ENCODE peak calls at places on chromosome 12, in four cellular contexts. Y is breast epithelium, U is A549, W is stomach. E is an unnamed sample.

GRCh38 chr12:123945441-123946151 is 27.0 kb downstream of the CCDC92 start:
- DNase-seq in W (no peak), U (no peak), Y (no peak), E (no peak)

GRCh38 chr12:1918875-1919236 is 404 bp upstream of the CACNA2D4 start:
- DNase-seq in Y (no peak), U (no peak), W (peak; percentile 21), E (peak; percentile 82)

GRCh38 chr12:19971396-19971802 is 396.9 kb upstream of the PDE3A start:
- DNase-seq in Y (no peak), W (no peak), U (peak; percentile 91), E (no peak)

GRCh38 chr12:124764451-124764850 is 99.2 kb downstream of the SCARB1 start:
- DNase-seq in W (no peak), U (peak; percentile 88), Y (no peak), E (no peak)

GRCh38 chr12:102322254-102322653 is 124.6 kb upstream of the PMCH start:
- DNase-seq in U (no peak), W (no peak), Y (no peak), E (no peak)

GRCh38 chr12:75533239-75533638 is 21.8 kb upstream of the KRR1 start:
- DNase-seq in U (no peak), W (no peak), Y (no peak), E (no peak)

GRCh38 chr12:124884587-124885438 is 21.1 kb upstream of the SCARB1 start:
- DNase-seq in W (peak; percentile 71), U (no peak), Y (no peak), E (no peak)

GRCh38 chr12:25761356-25761755 is 197.1 kb upstream of the RASSF8 start:
- DNase-seq in W (no peak), Y (no peak), U (no peak), E (no peak)

GRCh38 chr12:106108187-106108816 is 30.5 kb downstream of the NUAK1 start:
- DNase-seq in Y (no peak), U (peak; percentile 62), W (no peak), E (no peak)

GRCh38 chr12:57465747-57466505 is 6.3 kb downstream of the GLI1 start:
- DNase-seq in U (no peak), W (no peak), Y (no peak), E (no peak)

GRCh38 chr12:95721320-95721719 is 69.2 kb downstream of the NTN4 start:
- DNase-seq in Y (no peak), U (peak; percentile 53), W (no peak), E (no peak)

GRCh38 chr12:94062796-94063635 is 85.4 kb upstream of the PLXNC1 start:
- DNase-seq in U (no peak), W (peak; percentile 28), Y (no peak), E (no peak)

GRCh38 chr12:47774664-47775063 is 1.6 kb downstream of the SLC48A1 start:
- DNase-seq in W (no peak), Y (no peak), U (no peak), E (no peak)

GRCh38 chr12:47772738-47773061 is 338 bp upstream of the SLC48A1 start:
- DNase-seq in W (no peak), U (no peak), Y (no peak), E (no peak)

GRCh38 chr12:47772094-47772660 is 861 bp upstream of the SLC48A1 start:
- DNase-seq in W (no peak), Y (no peak), U (no peak), E (no peak)

GRCh38 chr12:47773858-47774580 is 981 bp downstream of the SLC48A1 start:
- DNase-seq in W (no peak), U (no peak), Y (no peak), E (no peak)

DNA sequence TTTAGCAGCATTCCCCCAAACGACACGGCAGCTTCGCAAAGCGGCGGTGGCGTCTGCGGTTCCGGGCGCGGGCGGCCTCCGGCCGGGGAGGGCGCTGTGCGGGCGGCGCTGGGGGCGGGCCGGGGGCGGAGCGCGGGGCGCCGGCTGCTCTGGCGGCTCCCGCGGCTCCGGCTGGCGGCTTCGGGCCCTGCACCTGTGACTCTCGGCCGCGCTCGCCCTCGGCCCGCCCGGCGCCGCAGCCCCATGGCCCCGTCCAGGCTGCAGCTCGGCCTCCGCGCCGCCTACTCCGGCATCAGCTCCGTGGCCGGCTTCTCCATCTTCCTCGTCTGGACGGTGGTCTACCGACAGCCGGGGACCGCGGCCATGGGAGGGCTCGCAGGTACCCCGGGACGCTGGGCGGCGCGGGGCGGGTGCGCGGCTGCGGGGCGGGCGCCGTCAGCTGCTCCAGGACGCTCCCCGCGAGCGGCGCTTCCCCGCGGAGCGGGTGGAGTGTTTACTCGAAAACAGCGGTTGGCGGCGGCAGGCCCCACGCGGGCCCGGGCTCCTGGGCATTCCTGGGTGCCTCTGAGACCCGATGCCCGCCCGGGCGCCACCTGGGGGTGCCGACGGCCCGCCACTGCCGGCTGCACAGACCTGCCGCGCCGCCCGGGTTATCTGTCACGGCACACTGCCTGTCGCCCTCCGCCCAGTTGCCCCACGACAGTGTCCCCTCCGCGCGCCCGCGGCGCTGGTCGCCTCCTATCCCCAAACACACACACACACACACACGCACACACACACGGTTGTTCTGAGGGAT is at the start of gene SLC48A1:
- DNase-seq in W (peak; percentile 83), U (peak; percentile 72), Y (peak; percentile 58), E (no peak)
- TF ChIP-seq POLR2A in W (no peak), U (peak; percentile 82), Y (no peak), E (peak; percentile 15)

GRCh38 chr12:33605776-33606175 is 166.2 kb upstream of the SYT10 start:
- DNase-seq in W (no peak), U (peak; percentile 43), Y (no peak), E (no peak)
- TF ChIP-seq CTCF in W (no peak), U (peak; percentile 15), Y (no peak), E (no peak)

DNA sequence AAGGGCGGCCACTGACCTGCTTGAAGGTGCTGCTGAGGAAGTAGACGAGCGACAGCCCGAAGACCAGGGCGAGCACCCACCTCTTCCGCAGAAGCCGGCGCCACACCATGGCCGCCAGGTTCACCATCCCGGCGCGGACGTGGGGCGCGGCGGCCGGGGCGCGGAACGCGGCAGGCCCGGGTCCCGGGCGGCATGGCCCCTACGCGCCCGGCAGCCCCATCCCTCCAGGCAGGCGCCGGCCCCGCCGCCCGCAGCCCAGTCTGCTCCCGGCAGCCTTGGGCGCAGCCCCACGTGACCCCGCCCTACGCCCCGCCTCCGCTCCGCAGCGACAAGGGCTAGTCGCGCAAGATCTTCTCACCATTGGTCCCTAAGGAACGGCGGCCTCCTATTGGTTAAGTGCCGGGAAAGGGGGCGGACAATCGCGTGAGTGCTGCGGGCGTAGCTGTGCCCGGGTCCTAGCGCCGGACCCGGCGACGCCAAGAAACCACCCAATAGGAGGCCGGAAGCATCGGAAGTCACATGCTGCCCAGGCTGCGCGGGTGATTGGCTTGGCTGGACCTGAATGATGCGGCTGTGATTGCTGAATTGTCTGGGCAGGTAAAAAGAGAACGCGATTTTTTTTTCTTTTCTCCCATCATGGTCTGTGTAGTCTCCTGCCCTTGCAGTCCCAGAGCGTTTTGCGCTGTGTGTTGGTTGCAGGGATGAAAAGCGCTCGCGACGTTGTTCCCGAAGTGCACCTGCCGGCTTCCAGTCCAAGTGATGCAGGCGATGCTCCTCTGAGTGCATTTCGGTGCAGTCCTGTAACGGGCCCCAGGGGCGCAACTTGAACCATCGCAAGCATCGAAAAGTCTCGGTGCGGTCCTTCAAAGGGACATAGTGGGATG is at the start of the genes RNFT2 and SPRING1:
- DNase-seq in W (peak; percentile 99), Y (peak; percentile 99), U (peak; percentile 99), E (peak; percentile 100)
- TF ChIP-seq POLR2A in W (no peak), Y (no peak), U (peak; percentile 95), E (peak; percentile 27)

GRCh38 chr12:121838096-121838495 is 20.6 kb downstream of the HPD start:
- DNase-seq in W (no peak), Y (no peak), U (no peak), E (no peak)

GRCh38 chr12:121843236-121843982 is 15.2 kb downstream of the HPD start:
- DNase-seq in Y (no peak), W (no peak), U (no peak), E (no peak)

GRCh38 chr12:121839106-121839992 is 19.3 kb downstream of the HPD start:
- DNase-seq in Y (peak; percentile 99), U (peak; percentile 98), W (peak; percentile 100), E (peak; percentile 99)

GRCh38 chr12:121839993-121840761 is 18.5 kb downstream of the HPD start:
- DNase-seq in W (no peak), Y (no peak), U (no peak), E (no peak)

GRCh38 chr12:121837680-121838079 is 21.0 kb downstream of the HPD start:
- DNase-seq in W (no peak), U (no peak), Y (no peak), E (no peak)
- TF ChIP-seq CTCF in W (no peak), U (no peak), Y (no peak), E (no peak)

GRCh38 chr12:55912908-55913307 is 14.8 kb downstream of the PYM1 start:
- DNase-seq in U (no peak), Y (no peak), W (no peak), E (no peak)

GRCh38 chr12:55909513-55909884 is 18.2 kb downstream of the PYM1 start:
- DNase-seq in U (no peak), Y (no peak), W (no peak), E (no peak)

GRCh38 chr12:55906056-55906455 is 21.6 kb downstream of the PYM1 start:
- DNase-seq in Y (no peak), W (no peak), U (no peak), E (no peak)

GRCh38 chr12:55908726-55909512 is 18.8 kb downstream of the PYM1 start:
- DNase-seq in W (no peak), Y (no peak), U (no peak), E (no peak)
- TF ChIP-seq POLR2A in W (no peak), Y (no peak), U (no peak), E (no peak)

GRCh38 chr12:11641522-11641921 is 8.0 kb upstream of the ETV6 start:
- DNase-seq in U (no peak), Y (no peak), W (no peak), E (no peak)

GRCh38 chr12:11639463-11639862 is 10.0 kb upstream of the ETV6 start:
- DNase-seq in Y (no peak), W (no peak), U (no peak), E (no peak)

GRCh38 chr12:11642785-11643184 is 6.7 kb upstream of the ETV6 start:
- DNase-seq in W (no peak), U (no peak), Y (no peak), E (no peak)

GRCh38 chr12:11635341-11635740 is 14.1 kb upstream of the ETV6 start:
- DNase-seq in U (no peak), W (no peak), Y (no peak), E (no peak)

GRCh38 chr12:11638271-11638916 is 11.1 kb upstream of the ETV6 start:
- DNase-seq in U (no peak), W (no peak), Y (no peak), E (no peak)
- TF ChIP-seq CTCF in U (no peak), W (no peak), Y (no peak), E (no peak)

E was measured in esophagus muscularis mucosa.